ENCODE peak calls at places on chromosomes 4 and X, in six cellular contexts. T, O, J, D, W and M are unnamed samples.

GRCh38 chr4:57159866-57160265 is 49.7 kb upstream of the IGFBP7 start:
- DNase-seq in D (no peak), T (no peak), W (no peak), J (no peak), O (no peak), M (no peak)

GRCh38 chr4:87054900-87055299 is 120.1 kb downstream of the AFF1 start:
- DNase-seq in D (no peak), J (no peak), T (no peak), W (no peak), O (no peak), M (no peak)

GRCh38 chr4:100489316-100489715 is 28.5 kb downstream of the EMCN start:
- DNase-seq in J (no peak), W (no peak), D (no peak), O (no peak), T (no peak), M (no peak)

GRCh38 chrX:11881485-11882170 is 123.6 kb downstream of the MSL3 start:
- DNase-seq in J (no peak), O (no peak), T (no peak), D (no peak), W (no peak), M (no peak)

GRCh38 chr4:55312491-55313101 is 33.4 kb upstream of the SRD5A3 start:
- DNase-seq in O (peak; percentile 57), D (no peak), W (peak; percentile 33), T (no peak), J (no peak), M (peak; percentile 1)

GRCh38 chrX:133794151-133794550 is 191.2 kb downstream of the GPC3 start:
- DNase-seq in J (no peak), W (no peak), T (no peak), O (no peak), D (no peak), M (no peak)

GRCh38 chr4:139085141-139085540 is 69.6 kb downstream of the NOCT start:
- DNase-seq in O (no peak), J (no peak), W (peak; percentile 53), T (no peak), D (no peak), M (no peak)

GRCh38 chr4:8709729-8710360 is 117.3 kb downstream of the CPZ start:
- DNase-seq in J (no peak), O (no peak), D (no peak), T (no peak), W (no peak), M (no peak)

GRCh38 chrX:18674417-18674787 is 2.5 kb upstream of the RS1 start:
- DNase-seq in J (peak; percentile 40), T (peak; percentile 37), O (peak; percentile 24), D (peak; percentile 45), W (no peak), M (peak; percentile 12)

GRCh38 chr4:106454581-106454980 is 86.0 kb upstream of the GIMD1 start:
- DNase-seq in D (no peak), J (no peak), O (no peak), W (no peak), T (no peak), M (no peak)

GRCh38 chr4:189124791-189125190 is 815.9 kb upstream of the FRG1 start:
- DNase-seq in O (no peak), J (no peak), T (no peak), D (no peak), W (no peak), M (no peak)

GRCh38 chr4:74623041-74623440 is 171.3 kb downstream of the BTC start:
- DNase-seq in O (peak; percentile 76), T (peak; percentile 4), J (peak; percentile 11), D (no peak), W (peak; percentile 74), M (no peak)

GRCh38 chr4:74284074-74284473 is 24.2 kb upstream of the EPGN start:
- DNase-seq in D (no peak), W (no peak), T (no peak), O (no peak), J (no peak), M (no peak)

GRCh38 chrX:12210196-12210815 is 72.0 kb downstream of the FRMPD4 start:
- DNase-seq in J (no peak), W (no peak), O (peak; percentile 2), T (no peak), D (no peak), M (no peak)

GRCh38 chr4:80053140-80053910 is 19.7 kb downstream of the ANTXR2 start:
- DNase-seq in J (no peak), D (no peak), W (no peak), O (no peak), T (no peak), M (no peak)

GRCh38 chrX:149903889-149904748 is 23.1 kb downstream of the MAGEA8 start:
- DNase-seq in O (no peak), T (no peak), J (no peak), W (no peak), D (no peak), M (no peak)

GRCh38 chrX:40268126-40268525 is 170.4 kb upstream of the BCOR start:
- DNase-seq in D (no peak), J (no peak), O (no peak), W (no peak), T (no peak), M (no peak)

GRCh38 chrX:120270567-120270966 is 20.0 kb downstream of the ZBTB33 start:
- DNase-seq in D (no peak), W (no peak), T (no peak), O (no peak), J (no peak), M (no peak)

GRCh38 chr4:135240796-135241195 is 1039.2 kb upstream of the PABPC4L start:
- DNase-seq in T (no peak), D (no peak), W (no peak), O (no peak), J (no peak), M (no peak)

GRCh38 chr4:28287837-28288236 is 1427.2 kb downstream of the STIM2 start:
- DNase-seq in O (no peak), J (no peak), W (no peak), D (no peak), T (no peak), M (no peak)

GRCh38 chr4:159384619-159385018 is 281.7 kb downstream of the RAPGEF2 start:
- DNase-seq in D (no peak), J (no peak), O (no peak), W (no peak), T (no peak), M (no peak)